ENCODE peak calls at places on chromosomes 1 and 21, in four cellular contexts. One of them, this sample, is unnamed.
A peak's percentile ranks its signal among the peaks of the same experiment; 100 is the strongest.

GRCh38 chr1:25676488-25676887 is 59.9 kb downstream of the MAN1C1 start:
- DNase-seq in foreskin fibroblast: no peak
- DNase-seq in progenitor cell of endocrine pancreas: no peak
- DNase-seq in breast epithelium: no peak
- DNase-seq in this sample: no peak

GRCh38 chr1:39266792-39267191 is 62.3 kb downstream of the MACF1 start:
- DNase-seq in foreskin fibroblast: no peak
- DNase-seq in progenitor cell of endocrine pancreas: no peak
- DNase-seq in breast epithelium: no peak
- DNase-seq in this sample: no peak

GRCh38 chr1:18066576-18066975 is 41.0 kb upstream of the IGSF21 start:
- DNase-seq in foreskin fibroblast: no peak
- DNase-seq in progenitor cell of endocrine pancreas: no peak
- DNase-seq in breast epithelium: no peak
- DNase-seq in this sample: no peak

GRCh38 chr1:200488375-200489165 is 78.7 kb upstream of the ZNF281 start:
- DNase-seq in foreskin fibroblast: peak; percentile 87
- DNase-seq in progenitor cell of endocrine pancreas: peak; percentile 34
- DNase-seq in breast epithelium: no peak
- DNase-seq in this sample: no peak

GRCh38 chr1:61742620-61743431 is 546 bp downstream of the PATJ start:
- DNase-seq in foreskin fibroblast: peak; percentile 70
- DNase-seq in progenitor cell of endocrine pancreas: peak; percentile 30
- DNase-seq in breast epithelium: no peak
- DNase-seq in this sample: peak; percentile 31

GRCh38 chr21:36784942-36785341 is 86.0 kb downstream of the SIM2 start:
- DNase-seq in foreskin fibroblast: no peak
- DNase-seq in progenitor cell of endocrine pancreas: no peak
- DNase-seq in breast epithelium: no peak
- DNase-seq in this sample: no peak

GRCh38 chr1:212686069-212686468 is 13.6 kb downstream of the BATF3 start:
- DNase-seq in foreskin fibroblast: no peak
- DNase-seq in progenitor cell of endocrine pancreas: no peak
- DNase-seq in breast epithelium: no peak
- DNase-seq in this sample: no peak

GRCh38 chr1:59346429-59346828 is 49.5 kb downstream of the FGGY start:
- DNase-seq in foreskin fibroblast: no peak
- DNase-seq in progenitor cell of endocrine pancreas: no peak
- DNase-seq in breast epithelium: no peak
- DNase-seq in this sample: no peak

GRCh38 chr21:39911792-39912191 is 44.6 kb downstream of the PCP4 start:
- DNase-seq in foreskin fibroblast: no peak
- DNase-seq in progenitor cell of endocrine pancreas: no peak
- DNase-seq in breast epithelium: no peak
- DNase-seq in this sample: no peak

GRCh38 chr1:165630629-165631402 is at the start of gene MGST3:
- DNase-seq in foreskin fibroblast: peak; percentile 98
- DNase-seq in progenitor cell of endocrine pancreas: peak; percentile 86
- DNase-seq in breast epithelium: peak; percentile 89
- DNase-seq in this sample: peak; percentile 84

GRCh38 chr1:246218686-246219085 is 288.4 kb downstream of the SMYD3 start:
- DNase-seq in foreskin fibroblast: no peak
- DNase-seq in progenitor cell of endocrine pancreas: no peak
- DNase-seq in breast epithelium: no peak
- DNase-seq in this sample: no peak

GRCh38 chr1:32349211-32349708 is 13.0 kb downstream of the FAM229A start:
- DNase-seq in foreskin fibroblast: peak; percentile 81
- DNase-seq in progenitor cell of endocrine pancreas: no peak
- DNase-seq in breast epithelium: no peak
- DNase-seq in this sample: no peak

GRCh38 chr1:220378571-220379302 is 106.5 kb upstream of the RAB3GAP2 start:
- DNase-seq in foreskin fibroblast: no peak
- DNase-seq in progenitor cell of endocrine pancreas: no peak
- DNase-seq in breast epithelium: no peak
- DNase-seq in this sample: no peak

GRCh38 chr1:221290669-221291068 is 411.4 kb downstream of the HLX start:
- DNase-seq in foreskin fibroblast: no peak
- DNase-seq in progenitor cell of endocrine pancreas: no peak
- DNase-seq in breast epithelium: no peak
- DNase-seq in this sample: no peak

GRCh38 chr1:208312706-208313105 is 68.5 kb upstream of the PLXNA2 start:
- DNase-seq in foreskin fibroblast: no peak
- DNase-seq in progenitor cell of endocrine pancreas: no peak
- DNase-seq in breast epithelium: no peak
- DNase-seq in this sample: no peak

GRCh38 chr1:20700636-20701215 is 17.1 kb downstream of the KIF17 start:
- DNase-seq in foreskin fibroblast: no peak
- DNase-seq in progenitor cell of endocrine pancreas: no peak
- DNase-seq in breast epithelium: no peak
- DNase-seq in this sample: no peak

GRCh38 chr1:17065667-17066066 is 11.8 kb upstream of the SDHB start:
- DNase-seq in foreskin fibroblast: no peak
- DNase-seq in progenitor cell of endocrine pancreas: no peak
- DNase-seq in breast epithelium: no peak
- DNase-seq in this sample: no peak

GRCh38 chr1:204127597-204128242 is 24.1 kb downstream of the ETNK2 start:
- DNase-seq in foreskin fibroblast: peak; percentile 95
- DNase-seq in progenitor cell of endocrine pancreas: peak; percentile 52
- DNase-seq in breast epithelium: no peak
- DNase-seq in this sample: no peak

GRCh38 chr1:109883248-109883955 is 27.2 kb upstream of the CSF1 start:
- DNase-seq in foreskin fibroblast: no peak
- DNase-seq in progenitor cell of endocrine pancreas: no peak
- DNase-seq in breast epithelium: no peak
- DNase-seq in this sample: no peak

GRCh38 chr1:110433803-110434202 is 17.1 kb upstream of the PROK1 start:
- DNase-seq in foreskin fibroblast: peak; percentile 46
- DNase-seq in progenitor cell of endocrine pancreas: peak; percentile 15
- DNase-seq in breast epithelium: no peak
- DNase-seq in this sample: no peak

GRCh38 chr1:175884369-175884768 is 141.0 kb upstream of the TNR start:
- DNase-seq in foreskin fibroblast: no peak
- DNase-seq in progenitor cell of endocrine pancreas: no peak
- DNase-seq in breast epithelium: no peak
- DNase-seq in this sample: no peak

GRCh38 chr1:117275055-117275454 is 64.3 kb upstream of the VTCN1 start:
- DNase-seq in foreskin fibroblast: peak; percentile 10
- DNase-seq in progenitor cell of endocrine pancreas: no peak
- DNase-seq in breast epithelium: no peak
- DNase-seq in this sample: no peak

GRCh38 chr1:12477936-12478611 is 139.9 kb downstream of the DHRS3 start:
- DNase-seq in foreskin fibroblast: peak; percentile 99
- DNase-seq in progenitor cell of endocrine pancreas: no peak
- DNase-seq in breast epithelium: peak; percentile 73
- DNase-seq in this sample: peak; percentile 93

GRCh38 chr1:44270666-44271628 is 57.7 kb downstream of the DMAP1 start:
- DNase-seq in foreskin fibroblast: peak; percentile 55
- DNase-seq in progenitor cell of endocrine pancreas: no peak
- DNase-seq in breast epithelium: no peak
- DNase-seq in this sample: no peak

GRCh38 chr1:91806777-91807700 is 78.9 kb downstream of the TGFBR3 start:
- DNase-seq in foreskin fibroblast: peak; percentile 64
- DNase-seq in progenitor cell of endocrine pancreas: no peak
- DNase-seq in breast epithelium: no peak
- DNase-seq in this sample: no peak

GRCh38 chr21:15751561-15751960 is 21.8 kb downstream of the USP25 start:
- DNase-seq in foreskin fibroblast: no peak
- DNase-seq in progenitor cell of endocrine pancreas: no peak
- DNase-seq in breast epithelium: no peak
- DNase-seq in this sample: no peak

GRCh38 chr1:30665216-30665615 is 58.2 kb downstream of the MATN1 start:
- DNase-seq in foreskin fibroblast: no peak
- DNase-seq in progenitor cell of endocrine pancreas: no peak
- DNase-seq in breast epithelium: no peak
- DNase-seq in this sample: no peak

GRCh38 chr1:185291647-185292046 is 25.4 kb downstream of the IVNS1ABP start:
- DNase-seq in foreskin fibroblast: no peak
- DNase-seq in progenitor cell of endocrine pancreas: no peak
- DNase-seq in breast epithelium: no peak
- DNase-seq in this sample: no peak

GRCh38 chr1:116157096-116157495 is 45.9 kb downstream of the MAB21L3 start:
- DNase-seq in foreskin fibroblast: no peak
- DNase-seq in progenitor cell of endocrine pancreas: no peak
- DNase-seq in breast epithelium: no peak
- DNase-seq in this sample: no peak

GRCh38 chr1:183577897-183578470 is 12.3 kb downstream of the NCF2 start:
- DNase-seq in foreskin fibroblast: no peak
- DNase-seq in progenitor cell of endocrine pancreas: no peak
- DNase-seq in breast epithelium: no peak
- DNase-seq in this sample: no peak

GRCh38 chr1:229034246-229034645 is 236.7 kb upstream of the RAB4A start:
- DNase-seq in foreskin fibroblast: no peak
- DNase-seq in progenitor cell of endocrine pancreas: no peak
- DNase-seq in breast epithelium: no peak
- DNase-seq in this sample: no peak

GRCh38 chr1:43570784-43571183 is 40.1 kb downstream of the PTPRF start:
- DNase-seq in foreskin fibroblast: no peak
- DNase-seq in progenitor cell of endocrine pancreas: no peak
- DNase-seq in breast epithelium: no peak
- DNase-seq in this sample: no peak

GRCh38 chr1:24864409-24864808 is 65.7 kb downstream of the RUNX3 start:
- DNase-seq in foreskin fibroblast: no peak
- DNase-seq in progenitor cell of endocrine pancreas: no peak
- DNase-seq in breast epithelium: no peak
- DNase-seq in this sample: no peak

GRCh38 chr1:220880367-220880680 is 1.1 kb downstream of the HLX start:
- DNase-seq in foreskin fibroblast: no peak
- DNase-seq in progenitor cell of endocrine pancreas: no peak
- DNase-seq in breast epithelium: no peak
- DNase-seq in this sample: no peak

GRCh38 chr1:86704972-86705632 is 726 bp downstream of the SH3GLB1 start:
- DNase-seq in foreskin fibroblast: peak; percentile 67
- DNase-seq in progenitor cell of endocrine pancreas: no peak
- DNase-seq in breast epithelium: peak; percentile 58
- DNase-seq in this sample: no peak

GRCh38 chr1:230232352-230232751 is 165.3 kb downstream of the GALNT2 start:
- DNase-seq in foreskin fibroblast: no peak
- DNase-seq in progenitor cell of endocrine pancreas: no peak
- DNase-seq in breast epithelium: no peak
- DNase-seq in this sample: no peak

GRCh38 chr1:162882248-162882666 is 21.3 kb upstream of the CCDC190 start:
- DNase-seq in foreskin fibroblast: peak; percentile 77
- DNase-seq in progenitor cell of endocrine pancreas: no peak
- DNase-seq in breast epithelium: no peak
- DNase-seq in this sample: no peak

GRCh38 chr1:209246660-209247059 is 336.9 kb upstream of the CAMK1G start:
- DNase-seq in foreskin fibroblast: no peak
- DNase-seq in progenitor cell of endocrine pancreas: no peak
- DNase-seq in breast epithelium: no peak
- DNase-seq in this sample: no peak

GRCh38 chr21:25573409-25574206 is 33.7 kb downstream of the MRPL39 start:
- DNase-seq in foreskin fibroblast: peak; percentile 93
- DNase-seq in progenitor cell of endocrine pancreas: no peak
- DNase-seq in breast epithelium: no peak
- DNase-seq in this sample: no peak

GRCh38 chr1:43435146-43436145 is 18.3 kb downstream of the HYI start:
- DNase-seq in foreskin fibroblast: peak; percentile 91
- DNase-seq in progenitor cell of endocrine pancreas: no peak
- DNase-seq in breast epithelium: peak; percentile 45
- DNase-seq in this sample: no peak

GRCh38 chr1:13730751-13731482 is 30.9 kb downstream of the PRDM2 start:
- DNase-seq in foreskin fibroblast: no peak
- DNase-seq in progenitor cell of endocrine pancreas: no peak
- DNase-seq in breast epithelium: no peak
- DNase-seq in this sample: no peak
- TF ChIP-seq CTCF in foreskin fibroblast: no peak
- TF ChIP-seq CTCF in progenitor cell of endocrine pancreas: no peak
- TF ChIP-seq CTCF in breast epithelium: no peak
- TF ChIP-seq CTCF in this sample: no peak

DNA sequence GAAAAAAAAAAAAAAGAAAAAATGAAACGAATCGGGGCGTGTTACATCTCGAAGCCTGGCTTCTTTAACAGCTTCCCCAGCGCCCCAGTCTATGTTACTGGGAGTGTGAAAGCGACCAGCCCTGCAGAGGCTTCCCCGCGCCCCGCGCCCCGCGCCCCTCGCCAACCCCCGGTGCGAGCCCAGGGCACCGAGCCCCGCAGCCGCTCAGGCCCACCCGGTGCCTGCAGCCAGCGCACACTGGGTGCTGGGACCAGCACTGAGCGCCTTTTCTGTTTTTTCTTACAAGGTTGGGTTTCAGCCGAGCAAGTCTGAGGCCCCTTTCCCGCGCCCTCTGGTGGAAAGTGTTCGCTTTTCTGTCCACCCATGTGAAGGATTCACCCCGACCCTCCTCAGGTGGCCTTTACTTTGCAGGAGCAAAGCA is 42.1 kb upstream of the ZNF496 start:
- DNase-seq in foreskin fibroblast: peak; percentile 63
- DNase-seq in progenitor cell of endocrine pancreas: peak; percentile 47
- DNase-seq in breast epithelium: no peak
- DNase-seq in this sample: no peak
- TF ChIP-seq CTCF in foreskin fibroblast: peak; percentile 42
- TF ChIP-seq CTCF in progenitor cell of endocrine pancreas: peak; percentile 66
- TF ChIP-seq CTCF in breast epithelium: no peak
- TF ChIP-seq CTCF in this sample: peak; percentile 59

DNA sequence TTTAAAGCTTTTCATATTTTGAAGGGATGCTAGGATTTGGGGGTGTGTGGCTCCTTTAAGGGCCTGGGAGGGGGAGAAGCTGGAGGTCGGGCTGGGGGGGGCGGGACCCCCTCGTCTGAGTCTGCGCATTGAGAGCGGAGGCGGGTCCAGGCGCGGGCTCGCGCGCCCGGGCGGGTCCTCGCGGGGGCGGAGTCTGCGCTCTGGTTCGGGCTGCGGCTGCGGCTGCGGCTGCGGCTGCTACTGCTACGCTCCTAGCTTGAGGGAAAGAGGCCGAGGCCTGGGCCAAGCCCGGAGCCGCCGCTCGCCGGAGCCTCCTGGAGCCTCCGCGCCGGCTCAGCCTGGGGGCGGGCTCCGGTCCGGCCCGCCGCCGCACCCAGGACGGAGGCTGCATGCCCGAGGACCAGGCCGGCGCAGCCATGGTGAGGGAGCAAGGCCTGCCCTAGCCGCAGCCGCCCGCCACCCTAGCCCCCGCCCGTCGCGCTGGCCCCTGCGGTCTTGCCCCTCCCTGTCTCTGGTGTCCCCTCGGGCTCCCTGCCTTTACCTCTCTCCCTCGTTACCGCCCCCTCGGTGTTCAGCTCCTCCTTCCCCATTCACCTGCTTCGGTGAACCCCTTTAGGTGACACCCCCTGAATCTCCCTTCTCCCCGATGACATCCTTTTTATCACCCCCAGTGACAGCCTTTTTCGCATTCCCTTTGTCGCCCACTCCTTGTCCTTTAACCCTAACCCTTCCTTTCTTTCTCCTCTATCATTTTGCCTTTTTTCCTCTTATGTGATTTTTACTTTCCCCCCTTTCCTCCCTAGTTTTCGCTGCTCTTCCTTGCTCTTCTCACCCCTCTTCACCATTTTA is at the start of gene ZYG11B:
- DNase-seq in foreskin fibroblast: peak; percentile 95
- DNase-seq in progenitor cell of endocrine pancreas: peak; percentile 86
- DNase-seq in breast epithelium: peak; percentile 88
- DNase-seq in this sample: peak; percentile 86
- TF ChIP-seq CTCF in foreskin fibroblast: no peak
- TF ChIP-seq CTCF in progenitor cell of endocrine pancreas: no peak
- TF ChIP-seq CTCF in breast epithelium: no peak
- TF ChIP-seq CTCF in this sample: no peak

GRCh38 chr1:243435824-243436223 is 180.0 kb downstream of the SDCCAG8 start:
- DNase-seq in foreskin fibroblast: no peak
- DNase-seq in progenitor cell of endocrine pancreas: no peak
- DNase-seq in breast epithelium: no peak
- DNase-seq in this sample: no peak
- TF ChIP-seq CTCF in foreskin fibroblast: no peak
- TF ChIP-seq CTCF in progenitor cell of endocrine pancreas: no peak
- TF ChIP-seq CTCF in breast epithelium: no peak
- TF ChIP-seq CTCF in this sample: no peak

GRCh38 chr1:19338323-19338762 is 26.2 kb downstream of the SLC66A1 start:
- DNase-seq in foreskin fibroblast: peak; percentile 69
- DNase-seq in progenitor cell of endocrine pancreas: peak; percentile 39
- DNase-seq in breast epithelium: peak; percentile 86
- DNase-seq in this sample: peak; percentile 56
- TF ChIP-seq CTCF in foreskin fibroblast: no peak
- TF ChIP-seq CTCF in progenitor cell of endocrine pancreas: peak; percentile 64
- TF ChIP-seq CTCF in breast epithelium: peak; percentile 38
- TF ChIP-seq CTCF in this sample: peak; percentile 50

This sample was measured in mesothelial cell of epicardium.